ENCODE peak calls at places on chromosomes 6 and 20, in nine cellular contexts. G is left ventricle myocardium inferior, L is heart left ventricle, O is transverse colon, J is AG10803, A is MM.1S, S is epithelial cell of esophagus, Z is lung, K is Calu3. Q is an unnamed sample.

GRCh38 chr6:24720131-24720603 is 1.2 kb upstream of the C6orf62 start:
- DNase-seq in G (peak; percentile 64), L (peak; percentile 86), O (peak; percentile 70), J (peak; percentile 58), A (peak; percentile 69), S (peak; percentile 67), Z (peak; percentile 61), K (peak; percentile 87), Q (no peak)

GRCh38 chr6:31180500-31180899 is 10.0 kb upstream of the POU5F1 start:
- DNase-seq in G (peak; percentile 77), L (peak; percentile 87), O (no peak), J (peak; percentile 76), A (peak; percentile 89), S (peak; percentile 60), Z (peak; percentile 84), K (peak; percentile 98), Q (no peak)

GRCh38 chr6:151723152-151723551 is 84.3 kb upstream of the ESR1 start:
- DNase-seq in G (no peak), L (no peak), O (no peak), J (no peak), A (no peak), S (no peak), Z (no peak), K (no peak), Q (no peak)

GRCh38 chr6:118930680-118931079 is 4.3 kb downstream of the MCM9 start:
- DNase-seq in G (no peak), L (no peak), O (no peak), J (no peak), A (no peak), S (no peak), Z (no peak), K (no peak), Q (no peak)

GRCh38 chr20:17460119-17460518 is 71.1 kb downstream of the BFSP1 start:
- DNase-seq in G (no peak), L (no peak), O (no peak), J (no peak), A (peak; percentile 44), S (peak; percentile 4), Z (no peak), K (no peak), Q (no peak)

GRCh38 chr6:132933085-132933484 is 118.7 kb downstream of the RPS12 start:
- DNase-seq in G (no peak), L (no peak), O (no peak), J (no peak), A (no peak), S (no peak), Z (no peak), K (no peak), Q (no peak)

GRCh38 chr6:96792791-96793190 is 44.5 kb downstream of the GPR63 start:
- DNase-seq in G (no peak), L (no peak), O (no peak), J (no peak), A (no peak), S (peak; percentile 5), Z (no peak), K (no peak), Q (no peak)

GRCh38 chr20:44126445-44126844 is 60.5 kb downstream of the JPH2 start:
- DNase-seq in G (no peak), L (no peak), O (no peak), J (no peak), A (no peak), S (no peak), Z (no peak), K (no peak), Q (no peak)

GRCh38 chr20:60453847-60454246 is 495.6 kb downstream of the CDH26 start:
- DNase-seq in G (no peak), L (no peak), O (no peak), J (no peak), A (no peak), S (no peak), Z (no peak), K (no peak), Q (no peak)

GRCh38 chr20:61052195-61052594 is 199.9 kb upstream of the CDH4 start:
- DNase-seq in G (no peak), L (no peak), O (no peak), J (no peak), A (no peak), S (no peak), Z (no peak), K (no peak), Q (no peak)

GRCh38 chr20:12715371-12715770 is 293.4 kb upstream of the SPTLC3 start:
- DNase-seq in G (no peak), L (no peak), O (no peak), J (no peak), A (no peak), S (peak; percentile 45), Z (no peak), K (no peak), Q (no peak)

GRCh38 chr20:41738584-41739193 is 120.5 kb upstream of the CHD6 start:
- DNase-seq in G (peak; percentile 41), L (no peak), O (peak; percentile 35), J (peak; percentile 42), A (peak; percentile 57), S (peak; percentile 59), Z (no peak), K (peak; percentile 81), Q (no peak)

GRCh38 chr6:137933696-137934095 is 66.6 kb downstream of the TNFAIP3 start:
- DNase-seq in G (peak; percentile 33), L (no peak), O (no peak), J (peak; percentile 93), A (no peak), S (peak; percentile 85), Z (no peak), K (no peak), Q (peak; percentile 31)

DNA sequence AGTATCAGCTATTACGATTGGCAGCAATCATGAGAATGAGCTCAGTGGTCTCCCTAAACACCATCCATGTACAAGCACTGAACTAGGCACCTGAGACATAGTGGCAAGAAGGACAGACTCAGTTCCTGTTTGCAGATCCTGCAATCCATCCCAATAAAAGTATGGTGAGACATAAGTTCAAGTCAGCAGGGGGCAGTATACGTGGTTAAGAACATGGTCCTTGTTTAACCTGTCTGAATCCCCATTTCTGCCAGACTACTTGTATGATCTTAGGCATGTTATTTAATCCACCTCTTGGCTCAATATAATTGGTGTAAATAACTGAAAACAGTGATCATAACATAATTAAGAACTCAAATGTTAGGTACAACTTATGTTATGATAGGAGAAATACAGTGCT is 33.2 kb upstream of the PNISR start:
- DNase-seq in G (no peak), L (no peak), O (no peak), J (peak; percentile 29), A (peak; percentile 13), S (peak; percentile 54), Z (no peak), K (peak; percentile 23), Q (no peak)
- TF ChIP-seq CTCF in G (peak; percentile 13), L (no peak), O (no peak), J (peak; percentile 40), A (peak; percentile 42), S (no peak), Z (no peak), K (no peak), Q (no peak)

GRCh38 chr6:33763483-33763882 is 16.8 kb upstream of the IP6K3 start:
- DNase-seq in G (no peak), L (no peak), O (no peak), J (peak; percentile 53), A (no peak), S (no peak), Z (no peak), K (no peak), Q (no peak)

GRCh38 chr6:33761922-33762629 is 15.4 kb upstream of the IP6K3 start:
- DNase-seq in G (peak; percentile 87), L (peak; percentile 88), O (peak; percentile 83), J (peak; percentile 53), A (peak; percentile 36), S (peak; percentile 67), Z (peak; percentile 72), K (peak; percentile 91), Q (no peak)

GRCh38 chr6:33761581-33761921 is 14.8 kb upstream of the IP6K3 start:
- DNase-seq in G (no peak), L (no peak), O (no peak), J (no peak), A (no peak), S (no peak), Z (no peak), K (no peak), Q (no peak)

GRCh38 chr6:33764036-33764435 is 17.3 kb upstream of the IP6K3 start:
- DNase-seq in G (no peak), L (no peak), O (no peak), J (no peak), A (no peak), S (no peak), Z (no peak), K (no peak), Q (no peak)

GRCh38 chr6:33762713-33763112 is 16.0 kb upstream of the IP6K3 start:
- DNase-seq in G (no peak), L (no peak), O (no peak), J (peak; percentile 47), A (no peak), S (no peak), Z (no peak), K (no peak), Q (no peak)
- TF ChIP-seq CTCF in G (no peak), L (no peak), O (no peak), J (no peak), A (no peak), S (no peak), Z (no peak), K (no peak), Q (no peak)

DNA sequence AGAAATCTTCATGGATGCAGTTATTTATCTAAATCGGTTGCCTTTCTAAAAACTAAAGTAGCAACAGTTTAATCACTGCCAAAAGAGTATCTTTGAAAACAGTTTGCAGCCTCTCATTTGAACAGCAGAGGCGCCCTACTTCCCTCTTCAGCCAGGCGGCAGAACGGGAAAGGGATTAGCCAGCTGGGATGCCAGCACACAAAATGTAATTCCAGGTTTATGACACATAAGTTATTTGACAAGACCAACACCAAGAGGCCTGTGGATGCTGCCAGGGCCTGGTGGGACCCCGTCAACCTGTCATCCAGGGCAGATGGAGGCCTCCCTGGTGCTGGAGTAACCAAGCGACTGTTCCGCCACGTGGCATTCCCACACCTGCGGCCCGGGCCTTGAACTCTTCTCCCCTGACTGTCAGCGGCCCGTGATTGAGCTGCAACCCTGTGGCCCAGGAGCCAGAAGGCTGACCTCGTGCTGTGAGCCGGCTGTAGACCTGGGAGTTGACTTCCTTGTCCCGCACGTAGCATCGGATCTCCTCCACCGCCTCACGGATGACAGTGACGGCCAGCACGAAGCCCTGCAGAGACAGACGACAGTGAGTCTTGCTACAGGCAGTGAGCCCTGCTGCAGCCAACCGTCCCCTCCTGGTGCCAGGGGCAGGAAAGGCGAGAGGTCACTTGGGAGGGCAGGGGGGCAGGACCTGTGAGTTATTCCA is 55.5 kb downstream of the ATP9A start:
- DNase-seq in G (no peak), L (no peak), O (no peak), J (peak; percentile 36), A (no peak), S (peak; percentile 40), Z (no peak), K (peak; percentile 47), Q (no peak)
- TF ChIP-seq CTCF in G (no peak), L (no peak), O (peak; percentile 34), J (peak; percentile 47), A (no peak), S (peak; percentile 56), Z (no peak), K (peak; percentile 49), Q (peak; percentile 49)

DNA sequence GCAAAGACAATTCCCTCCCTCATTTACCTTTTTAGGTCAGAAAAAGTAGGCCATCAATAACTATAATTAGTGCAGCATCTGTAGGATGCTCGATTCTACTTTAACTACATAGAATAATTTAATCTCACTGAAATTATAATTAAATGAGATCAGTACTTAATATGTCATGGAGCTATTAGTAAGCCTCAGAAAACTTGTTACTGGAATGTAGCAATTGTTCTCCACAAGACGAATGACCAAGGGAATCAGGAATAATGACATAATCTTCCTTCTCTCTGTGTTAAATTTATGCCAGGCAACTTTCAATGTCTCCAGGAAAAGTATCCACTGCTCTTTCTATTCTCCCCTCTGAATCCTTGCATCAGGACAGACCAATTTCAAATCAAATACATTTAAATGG is 34.1 kb downstream of the SESN1 start:
- DNase-seq in G (no peak), L (no peak), O (no peak), J (no peak), A (no peak), S (peak; percentile 43), Z (no peak), K (no peak), Q (no peak)
- TF ChIP-seq CTCF in G (no peak), L (no peak), O (no peak), J (no peak), A (no peak), S (no peak), Z (no peak), K (no peak), Q (no peak)